ENCODE peak calls at places on chromosomes 3 and 15, in six cellular contexts. L is psoas muscle; O is CD8-positive, alpha-beta T cell; V is mesenchymal stem cell; Y is left lung; F is thoracic aorta. C is an unnamed sample.

GRCh38 chr3:143484851-143485512 is 363.3 kb downstream of the SLC9A9 start:
- DNase-seq in F (no peak), Y (no peak), V (no peak), L (no peak), O (no peak), C (no peak)

GRCh38 chr15:77666296-77666660 is 33.6 kb upstream of the LINGO1 start:
- DNase-seq in V (no peak), Y (no peak), L (no peak), O (no peak), F (no peak), C (no peak)

GRCh38 chr15:89143503-89144162 is 55.4 kb downstream of the ABHD2 start:
- DNase-seq in Y (no peak), F (no peak), V (no peak), L (no peak), O (no peak), C (no peak)

GRCh38 chr3:19348929-19349564 is 200.7 kb downstream of the KCNH8 start:
- DNase-seq in Y (no peak), L (no peak), O (no peak), F (no peak), V (peak; percentile 10), C (no peak)

GRCh38 chr3:14680115-14680514 is 5.2 kb downstream of the C3orf20 start:
- DNase-seq in Y (no peak), O (no peak), V (no peak), F (no peak), L (no peak), C (no peak)

GRCh38 chr3:190558316-190558715 is 44.4 kb downstream of the IL1RAP start:
- DNase-seq in V (no peak), O (no peak), L (no peak), Y (no peak), F (no peak), C (no peak)

GRCh38 chr15:87777054-87777498 is 479.5 kb downstream of the NTRK3 start:
- DNase-seq in Y (peak; percentile 33), V (peak; percentile 91), O (no peak), F (peak; percentile 25), L (no peak), C (no peak)

GRCh38 chr15:90138071-90138833 is 36.0 kb upstream of the IDH2 start:
- DNase-seq in L (no peak), F (no peak), V (no peak), O (no peak), Y (peak; percentile 57), C (no peak)

GRCh38 chr15:51876169-51876568 is 46.7 kb downstream of the TMOD3 start:
- DNase-seq in Y (no peak), V (no peak), O (no peak), F (no peak), L (no peak), C (no peak)

GRCh38 chr3:195817578-195818135 is 5.9 kb upstream of the MUC4 start:
- DNase-seq in V (no peak), Y (peak; percentile 13), O (no peak), L (no peak), F (no peak), C (no peak)

GRCh38 chr3:193851941-193852674 is 259.1 kb downstream of the OPA1 start:
- DNase-seq in F (no peak), Y (no peak), V (no peak), O (no peak), L (no peak), C (no peak)

GRCh38 chr3:5217824-5218595 is 30.5 kb downstream of the EDEM1 start:
- DNase-seq in O (no peak), V (no peak), F (no peak), Y (peak; percentile 63), L (no peak), C (no peak)

GRCh38 chr3:72683068-72683467 is 165.2 kb downstream of the SHQ1 start:
- DNase-seq in O (no peak), L (no peak), V (no peak), Y (no peak), F (no peak), C (no peak)

GRCh38 chr3:40720863-40721262 is 196.1 kb downstream of the ZNF621 start:
- DNase-seq in O (no peak), Y (no peak), F (no peak), V (no peak), L (no peak), C (no peak)

GRCh38 chr3:137582484-137582883 is 181.6 kb upstream of the SOX14 start:
- DNase-seq in O (no peak), V (no peak), F (no peak), Y (no peak), L (no peak), C (no peak)

DNA sequence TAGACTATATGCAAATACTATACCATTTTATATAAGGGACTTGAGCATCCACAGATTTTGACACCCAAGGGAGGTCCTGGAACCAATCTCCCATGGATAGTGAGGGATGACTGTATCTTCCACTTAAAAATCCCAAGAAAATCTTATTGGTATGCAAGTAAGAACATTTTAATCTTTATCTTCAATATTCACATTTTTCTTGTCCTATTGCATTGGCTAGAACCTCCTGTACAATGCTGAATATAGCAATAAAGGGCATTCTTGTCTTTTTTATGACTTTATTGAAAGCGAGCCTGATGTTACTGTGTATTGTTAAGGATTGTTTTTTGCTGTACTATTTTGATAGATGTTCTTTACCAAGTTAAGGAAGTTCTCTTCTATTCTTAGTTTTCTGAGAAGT is 36.9 kb downstream of the MYLK start:
- DNase-seq in O (no peak), L (no peak), F (no peak), Y (no peak), V (no peak), C (no peak)
- H3K9me3 ChIP-seq in O (peaks cover 8% of the 10 kb centered on the region), L (peaks cover 35% of the 10 kb centered on the region), F (peaks cover 36% of the 10 kb centered on the region), Y (no peaks in the 10 kb centered on the region), V (peaks cover 55% of the 10 kb centered on the region), C (no peaks in the 10 kb centered on the region)

DNA sequence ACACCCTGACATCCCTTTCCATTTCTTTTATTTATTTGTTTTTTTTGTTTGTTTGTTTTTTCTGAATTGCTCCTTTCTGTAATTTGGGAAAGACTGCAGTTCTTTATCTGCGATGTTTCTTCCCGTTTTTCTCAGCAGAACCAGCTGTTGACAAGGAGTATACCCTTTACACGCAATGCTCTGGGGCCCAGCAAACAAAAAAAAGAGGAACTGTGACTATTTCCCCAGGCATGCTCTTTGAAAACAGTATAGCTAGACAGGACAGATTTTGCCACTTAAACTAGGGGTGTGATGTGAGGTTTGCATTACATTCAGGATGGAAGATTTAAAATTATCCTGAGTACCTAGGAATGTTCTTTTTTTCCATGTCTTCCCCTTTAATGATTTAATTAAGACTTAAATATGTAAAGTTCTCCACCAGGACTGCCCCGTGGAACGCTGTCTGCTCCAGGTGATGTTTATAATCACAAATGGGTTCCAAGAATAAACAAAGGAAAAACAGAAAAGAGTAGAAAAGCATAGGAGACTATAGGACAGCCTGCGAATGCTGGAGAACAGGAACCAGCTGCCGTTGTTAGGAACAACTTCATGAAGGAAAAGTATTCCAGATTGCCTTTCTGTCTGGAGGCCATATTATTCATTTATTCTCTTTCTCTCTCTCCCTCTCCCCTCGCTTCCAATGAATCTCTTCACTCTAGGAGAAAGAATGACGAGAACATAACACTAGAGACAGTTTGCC is 43.3 kb downstream of the TGFBR2 start:
- DNase-seq in F (no peak), Y (no peak), O (no peak), L (no peak), V (peak; percentile 91), C (no peak)
- H3K4me1 ChIP-seq in F (peaks cover 24% of the 10 kb centered on the region), Y (peaks cover 25% of the 10 kb centered on the region), O (peaks cover 98% of the 10 kb centered on the region), L (peaks cover 1% of the 10 kb centered on the region), V (peaks cover 5% of the 10 kb centered on the region), C (peaks cover 42% of the 10 kb centered on the region)

GRCh38 chr15:62277816-62278394 is 112.8 kb upstream of the C2CD4B start:
- DNase-seq in O (no peak), Y (no peak), V (no peak), F (no peak), L (no peak), C (no peak)

GRCh38 chr15:62269504-62269903 is 104.4 kb upstream of the C2CD4B start:
- DNase-seq in O (no peak), F (no peak), V (peak; percentile 32), L (no peak), Y (no peak), C (no peak)

GRCh38 chr15:62270216-62270921 is 105.3 kb upstream of the C2CD4B start:
- DNase-seq in Y (no peak), V (no peak), L (no peak), O (no peak), F (no peak), C (no peak)

GRCh38 chr15:62275818-62276217 is 110.7 kb upstream of the C2CD4B start:
- DNase-seq in F (no peak), V (no peak), O (no peak), L (no peak), Y (no peak), C (no peak)

GRCh38 chr15:62272290-62272689 is 107.2 kb upstream of the C2CD4B start:
- DNase-seq in L (no peak), O (no peak), Y (no peak), F (no peak), V (no peak), C (no peak)
- H3K9me3 ChIP-seq in L (peaks cover 18% of the 10 kb centered on the region), O (peaks cover 5% of the 10 kb centered on the region), Y (no peaks in the 10 kb centered on the region), F (peaks cover 37% of the 10 kb centered on the region), V (peaks cover 56% of the 10 kb centered on the region), C (peaks cover 18% of the 10 kb centered on the region)

DNA sequence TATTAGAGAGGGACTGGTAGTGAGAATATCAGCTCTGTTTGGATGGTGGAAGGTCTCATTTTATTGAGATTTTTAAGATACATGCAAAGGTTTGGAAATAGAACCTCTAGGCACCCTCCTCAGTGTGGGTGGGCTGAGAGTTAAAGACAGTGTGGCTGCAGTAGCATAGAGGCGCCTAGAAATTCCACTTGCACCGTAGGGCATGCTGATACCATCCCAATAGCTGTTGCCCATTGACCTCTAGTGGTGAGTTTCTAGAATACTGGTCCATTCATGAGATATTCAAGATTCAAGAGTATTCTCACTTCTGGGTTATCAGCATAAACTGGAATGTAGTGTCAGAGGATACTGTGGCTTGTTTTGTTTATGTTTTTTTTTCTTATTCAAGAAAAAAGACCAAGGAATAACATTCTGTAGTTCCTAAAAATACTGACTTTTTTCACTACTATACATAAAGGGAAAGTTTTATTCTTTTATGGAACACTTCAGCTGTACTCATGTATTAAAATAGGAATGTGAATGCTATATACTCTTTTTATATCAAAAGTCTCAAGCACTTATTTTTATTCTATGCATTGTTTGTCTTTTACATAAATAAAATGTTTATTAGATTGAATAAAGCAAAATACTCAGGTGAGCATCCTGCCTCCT is 87.2 kb downstream of the TGFBR2 start:
- DNase-seq in F (no peak), O (peak; percentile 66), Y (no peak), L (no peak), V (peak; percentile 79), C (peak; percentile 0)
- H3K4me1 ChIP-seq in F (peaks cover 65% of the 10 kb centered on the region), O (peaks cover 57% of the 10 kb centered on the region), Y (peaks cover 20% of the 10 kb centered on the region), L (peaks cover 62% of the 10 kb centered on the region), V (peaks cover 15% of the 10 kb centered on the region), C (peaks cover 6% of the 10 kb centered on the region)

DNA sequence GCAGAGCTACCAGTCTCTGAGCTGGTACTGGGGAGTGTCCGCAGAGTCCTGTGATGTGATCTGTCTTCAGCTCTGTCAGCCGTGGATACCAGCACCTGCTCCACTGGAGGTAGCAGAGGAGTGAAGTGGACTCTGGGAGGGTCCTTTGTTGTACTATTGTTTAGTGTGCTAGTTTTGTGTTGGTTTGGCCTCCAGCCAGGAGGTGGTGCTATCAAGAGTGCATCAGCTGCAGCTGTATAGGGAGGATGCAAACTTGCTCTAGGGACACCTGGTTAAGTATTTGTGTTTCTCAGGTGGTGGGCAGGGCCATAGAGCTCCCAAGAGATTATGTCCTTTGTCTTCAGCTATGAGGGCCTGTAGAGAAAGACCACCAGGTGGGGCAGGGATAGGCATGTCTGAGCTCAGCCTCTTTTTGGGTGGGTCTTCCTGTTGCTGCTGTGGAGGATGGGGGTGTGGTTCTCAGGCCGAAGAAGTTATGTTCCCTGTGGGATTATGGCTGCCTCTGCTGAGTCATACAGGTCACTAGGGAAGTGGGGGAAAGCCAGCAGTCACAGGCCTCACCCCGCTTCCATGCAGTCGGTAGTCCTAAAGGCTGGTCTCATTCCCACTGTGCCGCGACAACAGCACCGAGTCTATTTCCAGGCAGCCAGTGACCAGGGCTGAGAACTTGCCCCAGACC is 443.2 kb upstream of the TBL1XR1 start:
- DNase-seq in O (no peak), V (no peak), F (no peak), Y (no peak), L (no peak), C (no peak)
- H3K9me3 ChIP-seq in O (no peaks in the 10 kb centered on the region), V (no peaks in the 10 kb centered on the region), F (no peaks in the 10 kb centered on the region), Y (no peaks in the 10 kb centered on the region), L (no peaks in the 10 kb centered on the region), C (no peaks in the 10 kb centered on the region)